ENCODE peak calls at places on chromosomes 3 and 15, in eight cellular contexts. T, R, S, Y, W, B, V and Z are unnamed samples.

GRCh38 chr15:40247406-40247971 is 8.6 kb downstream of the PAK6 start:
- DNase-seq in W (no peak), Y (no peak), T (no peak), S (peak), B (no peak), V (no peak), R (no peak), Z (no peak)

GRCh38 chr3:53846134-53846850 is at the start of the genes CHDH and IL17RB:
- DNase-seq in Y (no peak), R (no peak), W (no peak), T (no peak), S (peak), B (no peak), V (peak), Z (peak)

GRCh38 chr3:178194547-178194946 is 341.7 kb upstream of the KCNMB2 start:
- DNase-seq in W (no peak), B (no peak), S (no peak), T (no peak), V (no peak), R (no peak), Y (no peak), Z (no peak)

GRCh38 chr15:42940527-42940926 is 19.9 kb upstream of the TTBK2 start:
- DNase-seq in R (no peak), Y (no peak), S (no peak), B (no peak), W (no peak), T (no peak), V (no peak), Z (no peak)

GRCh38 chr15:85010472-85011209 is 29.0 kb downstream of the PDE8A start:
- DNase-seq in V (no peak), W (no peak), Y (peak), T (peak), S (no peak), B (no peak), R (no peak), Z (no peak)

GRCh38 chr3:148957586-148957985 is 33.8 kb upstream of the GYG1 start:
- DNase-seq in S (peak), B (no peak), W (no peak), V (no peak), T (peak), R (no peak), Y (no peak), Z (no peak)

GRCh38 chr3:119146578-119147375 is 812 bp downstream of the TEX55 start:
- DNase-seq in V (no peak), W (no peak), S (no peak), R (no peak), T (no peak), Y (no peak), B (no peak), Z (no peak)

GRCh38 chr3:120471643-120472042 is 20.9 kb upstream of the FSTL1 start:
- DNase-seq in R (peak), T (peak), W (no peak), B (no peak), S (no peak), V (no peak), Y (no peak), Z (no peak)

GRCh38 chr15:77541421-77542181 is 91.1 kb downstream of the LINGO1 start:
- DNase-seq in S (peak), Y (no peak), R (no peak), B (no peak), V (no peak), W (no peak), T (peak), Z (no peak)

GRCh38 chr3:9778102-9778501 is 8.4 kb upstream of the CAMK1 start:
- DNase-seq in T (peak), Y (peak), R (peak), S (no peak), W (no peak), V (peak), B (no peak), Z (peak)

GRCh38 chr3:126540342-126540849 is 16.4 kb downstream of the CHST13 start:
- DNase-seq in V (peak), Y (peak), S (peak), R (peak), T (peak), W (peak), B (peak), Z (peak)

GRCh38 chr15:63763476-63764123 is 70.1 kb downstream of the HERC1 start:
- DNase-seq in W (no peak), V (peak), B (no peak), Y (no peak), S (no peak), T (no peak), R (no peak), Z (no peak)

GRCh38 chr15:96851613-96852012 is 521.1 kb downstream of the NR2F2 start:
- DNase-seq in S (no peak), T (peak), R (peak), V (peak), B (no peak), W (peak), Y (no peak), Z (no peak)

GRCh38 chr3:108171095-108171494 is 51.1 kb downstream of the IFT57 start:
- DNase-seq in T (no peak), S (no peak), B (no peak), W (no peak), Y (no peak), V (no peak), R (no peak), Z (no peak)

GRCh38 chr3:55858302-55858701 is 371.2 kb upstream of the WNT5A start:
- DNase-seq in B (no peak), W (no peak), V (no peak), S (no peak), T (no peak), R (no peak), Y (no peak), Z (no peak)

GRCh38 chr3:65751123-65751700 is 287.5 kb downstream of the MAGI1 start:
- DNase-seq in S (peak), T (peak), V (peak), Y (no peak), W (no peak), R (peak), B (no peak), Z (no peak)

GRCh38 chr3:111998661-111999641 is at the start of gene TAGLN3:
- DNase-seq in T (peak), Y (no peak), B (no peak), S (peak), V (peak), R (no peak), W (no peak), Z (no peak)

GRCh38 chr15:50143255-50143860 is 24.3 kb upstream of the ATP8B4 start:
- DNase-seq in S (no peak), T (no peak), V (no peak), W (peak), R (no peak), Y (no peak), B (no peak), Z (no peak)

GRCh38 chr15:43974852-43975251 is 148.1 kb downstream of the WDR76 start:
- DNase-seq in T (no peak), B (no peak), S (no peak), W (peak), V (no peak), Y (no peak), R (no peak), Z (no peak)

GRCh38 chr3:29324180-29324651 is 43.3 kb downstream of the RBMS3 start:
- DNase-seq in T (peak), Y (no peak), R (peak), B (peak), W (no peak), V (peak), S (no peak), Z (peak)

GRCh38 chr3:153252963-153253362 is 90.9 kb downstream of the RAP2B start:
- DNase-seq in W (no peak), V (peak), Y (no peak), S (no peak), R (no peak), B (no peak), T (no peak), Z (no peak)

GRCh38 chr3:195117978-195118581 is 152.9 kb downstream of the XXYLT1 start:
- DNase-seq in V (peak), Y (no peak), S (peak), T (peak), B (no peak), W (no peak), R (peak), Z (no peak)

GRCh38 chr15:82730022-82730530 is 20.4 kb upstream of the AP3B2 start:
- DNase-seq in S (no peak), R (no peak), Y (no peak), V (no peak), T (no peak), B (no peak), W (no peak), Z (no peak)

GRCh38 chr3:184691397-184692131 is 20.3 kb downstream of the MAGEF1 start:
- DNase-seq in Y (no peak), R (no peak), W (no peak), V (no peak), B (no peak), T (peak), S (no peak), Z (peak)

GRCh38 chr15:28919201-28919627 is 33.4 kb downstream of the APBA2 start:
- DNase-seq in Y (no peak), R (no peak), V (no peak), B (no peak), W (no peak), S (peak), T (no peak), Z (no peak)

GRCh38 chr15:25565470-25566264 is 126.8 kb upstream of the UBE3A start:
- DNase-seq in T (no peak), S (no peak), W (no peak), Y (no peak), V (no peak), R (no peak), B (no peak), Z (peak)

GRCh38 chr3:151443583-151443982 is 17.3 kb downstream of the IGSF10 start:
- DNase-seq in S (peak), T (no peak), R (no peak), W (no peak), B (no peak), Y (no peak), V (peak), Z (no peak)

GRCh38 chr15:58549013-58549779 is 117.4 kb downstream of the LIPC start:
- DNase-seq in Y (peak), B (peak), R (no peak), S (peak), V (no peak), T (no peak), W (no peak), Z (no peak)

GRCh38 chr3:55190296-55190695 is 262.4 kb upstream of the LRTM1 start:
- DNase-seq in T (peak), R (peak), B (no peak), W (no peak), Y (no peak), V (no peak), S (no peak), Z (no peak)

GRCh38 chr3:121995190-121996137 is 26.6 kb downstream of the ILDR1 start:
- DNase-seq in V (peak), Y (peak), T (peak), R (peak), B (peak), S (peak), W (no peak), Z (peak)

GRCh38 chr3:15271785-15272381 is 60.5 kb downstream of the SH3BP5 start:
- DNase-seq in V (no peak), T (no peak), R (no peak), B (peak), W (no peak), Y (no peak), S (peak), Z (no peak)

GRCh38 chr15:90866161-90866715 is 2.1 kb upstream of the FURIN start:
- DNase-seq in R (no peak), T (no peak), B (no peak), W (no peak), S (no peak), Y (no peak), V (no peak), Z (no peak)

GRCh38 chr15:51536965-51537574 is 85.5 kb downstream of the DMXL2 start:
- DNase-seq in B (no peak), V (peak), S (no peak), Y (no peak), T (peak), R (peak), W (peak), Z (no peak)

GRCh38 chr3:196739671-196740475 is at the start of gene PAK2:
- DNase-seq in W (no peak), V (peak), S (peak), B (peak), R (peak), T (peak), Y (peak), Z (peak)

GRCh38 chr3:184598220-184598927 is 36.8 kb downstream of the EPHB3 start:
- DNase-seq in B (no peak), Y (peak), V (no peak), T (no peak), R (no peak), S (no peak), W (no peak), Z (no peak)

GRCh38 chr15:69573815-69574472 is 121.3 kb downstream of the RPLP1 start:
- DNase-seq in V (peak), S (no peak), T (peak), W (peak), Y (no peak), R (peak), B (no peak), Z (no peak)

GRCh38 chr3:50028336-50028735 is 60.4 kb upstream of the RBM5 start:
- DNase-seq in T (peak), Y (peak), V (peak), S (no peak), R (peak), W (peak), B (peak), Z (no peak)

GRCh38 chr3:4107430-4107829 is 195.7 kb upstream of the SETMAR start:
- DNase-seq in W (no peak), T (no peak), R (no peak), V (no peak), Y (no peak), S (no peak), B (no peak), Z (no peak)
- TF ChIP-seq CTCF in W (no peak), T (no peak), R (no peak), V (no peak), Y (no peak), S (peak), B (no peak), Z (no peak)

GRCh38 chr3:101229681-101230080 is 90.7 kb downstream of the IMPG2 start:
- DNase-seq in B (no peak), Y (no peak), W (no peak), R (peak), V (no peak), S (no peak), T (peak), Z (no peak)
- TF ChIP-seq CTCF in B (no peak), Y (peak), W (no peak), R (peak), V (no peak), S (no peak), T (peak), Z (no peak)

DNA sequence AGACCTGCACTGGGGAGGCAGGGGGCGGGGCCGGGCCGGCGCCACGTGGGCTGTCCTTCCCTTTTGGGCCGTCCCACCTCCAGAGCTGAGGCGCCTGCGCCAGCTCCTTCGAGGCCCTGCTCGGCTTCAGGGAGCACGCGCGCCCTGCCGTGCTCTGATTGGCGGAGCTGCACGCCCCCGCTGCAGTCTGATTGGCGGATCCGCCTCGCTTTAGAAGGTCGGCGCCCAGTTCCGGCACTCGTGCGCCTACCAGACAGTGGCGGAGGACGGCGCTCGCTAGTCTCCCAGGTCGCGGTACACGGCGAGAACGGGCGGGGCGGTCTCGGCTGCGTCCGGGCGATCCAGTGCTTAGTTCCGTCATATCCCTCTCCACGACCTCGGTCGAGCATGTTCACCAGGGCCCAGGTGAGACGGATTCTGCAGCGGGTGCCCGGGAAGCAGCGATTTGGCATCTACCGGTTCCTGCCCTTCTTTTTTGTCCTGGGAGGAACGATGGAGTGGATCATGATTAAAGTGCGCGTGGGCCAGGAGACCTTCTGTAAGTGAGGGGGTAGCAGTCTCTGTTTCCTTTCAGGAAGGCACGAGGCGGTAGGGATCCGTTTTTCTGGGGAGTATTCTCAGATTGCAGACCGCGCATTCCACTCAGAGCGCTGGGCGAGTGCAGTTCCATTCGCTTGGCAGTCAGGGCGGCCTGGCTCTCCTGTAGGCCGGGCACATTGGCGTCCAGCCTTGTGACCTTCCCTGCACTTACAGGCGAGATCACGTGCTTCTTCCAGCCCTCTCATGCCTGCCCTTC is at the start of gene UQCC5:
- DNase-seq in V (peak), R (peak), B (peak), T (peak), S (peak), Y (peak), W (peak), Z (peak)
- TF ChIP-seq CTCF in V (no peak), R (no peak), B (no peak), T (no peak), S (no peak), Y (no peak), W (no peak), Z (no peak)

GRCh38 chr3:189786479-189787064 is 155.4 kb downstream of the TP63 start:
- DNase-seq in S (no peak), R (no peak), B (no peak), T (no peak), Y (no peak), V (no peak), W (no peak), Z (no peak)
- TF ChIP-seq CTCF in S (peak), R (no peak), B (no peak), T (peak), Y (no peak), V (peak), W (peak), Z (no peak)